ENCODE peak calls at places on chromosomes 2 and 18, in ten cellular contexts. A is PC-9; B is PC-3; S is lung; E is body of pancreas; J is SJSA1; R is prostate gland; M is CD8-positive, alpha-beta memory T cell; N is left lung; C is H1. D is an unnamed sample. For H3K9me3, the result is how much of the 10 kb centered on the place peaks cover.

GRCh38 chr2:88448248-88448647 is 4.2 kb downstream of the FOXI3 start:
- DNase-seq in S (no peak), R (no peak), M (no peak), A (no peak), J (no peak), B (no peak), C (no peak), E (no peak), N (no peak), D (no peak)

GRCh38 chr2:189022492-189022891 is 48.3 kb downstream of the COL3A1 start:
- DNase-seq in R (no peak), E (no peak), N (no peak), S (no peak), C (no peak), J (no peak), B (no peak), M (no peak), A (no peak), D (no peak)

GRCh38 chr2:190447766-190448165 is 39.6 kb downstream of the MFSD6 start:
- DNase-seq in R (no peak), M (no peak), J (no peak), C (no peak), A (no peak), E (no peak), N (no peak), B (no peak), S (no peak), D (no peak)

GRCh38 chr2:132923787-132924186 is 253.8 kb upstream of the LYPD1 start:
- DNase-seq in J (no peak), R (no peak), N (no peak), E (no peak), C (no peak), M (no peak), S (no peak), A (no peak), B (peak), D (no peak)

GRCh38 chr2:127100261-127101047 is 6.5 kb downstream of the BIN1 start:
- DNase-seq in R (no peak), N (peak), B (peak), J (no peak), M (no peak), E (peak), S (no peak), A (peak), C (no peak), D (peak)

GRCh38 chr18:41456791-41457190 is 498.2 kb upstream of the PIK3C3 start:
- DNase-seq in E (no peak), B (peak), A (no peak), R (no peak), M (no peak), C (no peak), S (no peak), N (no peak), J (no peak), D (no peak)

GRCh38 chr2:168357799-168358504 is 98.1 kb upstream of the CERS6 start:
- DNase-seq in B (no peak), C (no peak), A (no peak), R (no peak), E (no peak), N (no peak), M (no peak), J (no peak), S (no peak), D (no peak)

GRCh38 chr2:236889791-236890704 is 195.6 kb upstream of the COPS8 start:
- DNase-seq in E (no peak), A (no peak), C (no peak), B (no peak), N (no peak), J (no peak), S (no peak), R (no peak), M (no peak), D (no peak)

GRCh38 chr2:157875720-157876065 is 437 bp downstream of the ACVR1 start:
- DNase-seq in R (peak), N (peak), C (no peak), M (peak), E (peak), J (no peak), S (peak), A (no peak), B (peak), D (peak)

GRCh38 chr2:219405958-219406860 is 12.0 kb upstream of the DES start:
- DNase-seq in E (no peak), N (no peak), M (no peak), J (no peak), S (no peak), A (no peak), R (no peak), B (no peak), C (no peak), D (no peak)

GRCh38 chr2:107622741-107623310 is 203.9 kb upstream of the RGPD4 start:
- DNase-seq in M (no peak), R (no peak), E (no peak), C (no peak), A (no peak), B (no peak), J (no peak), N (no peak), S (no peak), D (no peak)
- H3K9me3 ChIP-seq in M (under half), R (under half), E (under half), C (under half), A (under half), B (under half), J (under half), N (under half), S (under half), D (under half)

GRCh38 chr2:43729775-43730174 is 44.1 kb upstream of the DYNC2LI1 start:
- DNase-seq in S (no peak), A (no peak), M (no peak), R (no peak), E (no peak), B (no peak), C (no peak), J (no peak), N (no peak), D (no peak)
- H3K4me3 ChIP-seq in S (no peak), A (no peak), M (no peak), R (no peak), E (no peak), B (no peak), C (no peak), J (no peak), N (no peak), D (no peak)

DNA sequence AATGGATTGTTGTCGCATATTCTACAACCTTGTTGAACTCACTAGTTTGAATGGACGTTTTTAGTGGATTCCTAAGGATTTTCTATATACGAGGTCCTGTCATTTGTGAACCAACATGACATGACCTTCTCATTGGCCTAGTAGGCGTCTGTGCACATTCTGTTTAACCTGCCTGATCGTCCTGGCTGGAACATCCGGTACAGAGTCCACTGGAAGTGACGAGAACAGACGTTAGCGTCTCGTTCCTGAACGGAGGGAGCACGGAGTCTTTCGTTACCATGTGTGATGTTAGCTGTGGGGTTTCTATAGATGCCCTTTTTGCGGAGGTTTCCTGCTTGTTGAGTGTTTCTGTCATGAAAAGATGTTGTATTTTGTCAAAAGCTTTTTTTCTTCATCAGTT is 61.9 kb downstream of the SLC66A2 start:
- DNase-seq in B (no peak), C (no peak), A (no peak), R (no peak), J (no peak), E (no peak), N (no peak), M (no peak), S (no peak), D (no peak)
- H3K9me3 ChIP-seq in B (under half), C (under half), A (under half), R (under half), J (under half), E (under half), N (half or more), M (under half), S (under half), D (under half)

GRCh38 chr2:216107760-216108159 is 1.4 kb upstream of the XRCC5 start:
- DNase-seq in A (no peak), R (no peak), B (no peak), J (no peak), E (no peak), S (no peak), C (peak), M (no peak), N (no peak), D (no peak)
- H3K4me3 ChIP-seq in A (no peak), R (no peak), B (no peak), J (no peak), E (no peak), S (no peak), C (no peak), M (no peak), N (no peak), D (no peak)

GRCh38 chr2:42733852-42734251 is 30.1 kb downstream of the OXER1 start:
- DNase-seq in R (no peak), B (no peak), M (no peak), A (no peak), E (no peak), J (no peak), C (no peak), S (no peak), N (no peak), D (no peak)
- H3K9me3 ChIP-seq in R (under half), B (under half), M (under half), A (under half), E (under half), J (under half), C (under half), S (under half), N (under half), D (under half)

GRCh38 chr18:58882681-58883080 is 18.0 kb downstream of the ZNF532 start:
- DNase-seq in N (no peak), M (no peak), R (no peak), C (no peak), S (no peak), J (peak), A (no peak), E (no peak), B (no peak), D (no peak)

GRCh38 chr18:58891753-58892152 is 27.1 kb downstream of the ZNF532 start:
- DNase-seq in J (peak), S (no peak), M (no peak), E (no peak), A (no peak), R (no peak), B (no peak), C (no peak), N (no peak), D (no peak)

GRCh38 chr18:58886864-58887612 is 22.4 kb downstream of the ZNF532 start:
- DNase-seq in R (no peak), B (no peak), M (no peak), C (no peak), N (no peak), S (no peak), A (no peak), E (no peak), J (no peak), D (no peak)

GRCh38 chr18:58884694-58885093 is 20.0 kb downstream of the ZNF532 start:
- DNase-seq in C (no peak), B (no peak), A (no peak), J (no peak), N (no peak), S (no peak), E (no peak), M (no peak), R (no peak), D (no peak)

GRCh38 chr18:58887613-58887963 is 22.9 kb downstream of the ZNF532 start:
- DNase-seq in R (no peak), S (peak), M (no peak), A (no peak), N (peak), J (peak), B (peak), C (no peak), E (peak), D (peak)
- H3K4me3 ChIP-seq in R (no peak), S (no peak), M (no peak), A (no peak), N (no peak), J (no peak), B (peak), C (no peak), E (no peak), D (no peak)

GRCh38 chr2:215919624-215920243 is 93.6 kb downstream of the MREG start:
- DNase-seq in J (no peak), C (no peak), S (no peak), R (no peak), E (no peak), N (no peak), M (no peak), B (no peak), A (no peak), D (no peak)

GRCh38 chr2:215920244-215921100 is 92.9 kb downstream of the MREG start:
- DNase-seq in A (peak), B (peak), M (peak), C (peak), J (peak), E (peak), N (peak), R (peak), S (peak), D (peak)

GRCh38 chr2:215914777-215915165 is 98.6 kb downstream of the MREG start:
- DNase-seq in E (no peak), N (no peak), B (no peak), C (peak), R (no peak), S (no peak), J (no peak), A (no peak), M (no peak), D (no peak)

GRCh38 chr2:215918901-215919585 is 94.3 kb downstream of the MREG start:
- DNase-seq in S (no peak), J (no peak), C (peak), M (no peak), B (peak), E (no peak), R (no peak), A (no peak), N (no peak), D (no peak)

DNA sequence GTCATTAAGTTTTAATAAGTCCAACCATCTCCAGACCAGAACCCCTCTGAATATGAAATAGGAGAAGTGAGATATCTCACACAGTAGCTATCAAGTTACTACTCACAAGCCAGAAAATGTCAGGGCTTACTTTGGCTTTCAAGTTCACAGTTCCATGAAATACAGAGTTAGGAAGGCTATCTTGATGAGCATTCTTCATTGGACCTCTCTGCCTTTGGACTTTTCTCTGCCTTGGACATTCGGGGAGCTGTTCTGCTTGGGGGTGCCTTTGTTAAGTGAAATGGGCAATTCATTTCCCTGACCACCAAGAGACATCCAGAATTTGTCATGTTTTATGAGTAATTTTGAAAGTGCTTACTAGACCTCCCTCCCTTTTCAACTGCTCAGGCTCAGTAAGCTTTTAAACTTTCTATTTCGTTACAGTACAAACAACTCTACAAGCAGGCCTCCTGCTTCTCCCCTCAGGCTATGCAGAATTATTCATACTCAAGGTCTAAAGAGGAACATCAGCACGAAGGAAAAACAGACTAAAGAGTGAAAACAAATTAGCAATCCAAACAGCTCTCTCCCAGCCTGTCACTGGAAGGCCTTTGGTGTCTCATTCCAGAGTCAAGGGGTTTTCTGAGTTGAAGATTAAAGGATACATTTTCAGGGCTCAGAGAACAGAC is 95.3 kb downstream of the MREG start:
- DNase-seq in M (no peak), S (no peak), A (peak), E (no peak), J (peak), B (peak), N (no peak), R (no peak), C (peak), D (no peak)
- H3K9me3 ChIP-seq in M (under half), S (under half), A (under half), E (under half), J (under half), B (under half), N (under half), R (under half), C (under half), D (under half)

GRCh38 chr18:963276-963675 is 58.6 kb downstream of the ADCYAP1 start:
- DNase-seq in R (no peak), B (no peak), M (no peak), C (no peak), A (no peak), J (no peak), E (no peak), S (no peak), N (no peak), D (no peak)

GRCh38 chr18:957829-958228 is 53.2 kb downstream of the ADCYAP1 start:
- DNase-seq in R (no peak), C (no peak), S (no peak), B (no peak), J (no peak), N (no peak), E (no peak), M (no peak), A (no peak), D (no peak)

GRCh38 chr18:959854-960253 is 55.2 kb downstream of the ADCYAP1 start:
- DNase-seq in N (no peak), B (no peak), E (no peak), A (no peak), S (no peak), C (no peak), M (no peak), R (no peak), J (no peak), D (no peak)

GRCh38 chr18:966095-967036 is 61.7 kb downstream of the ADCYAP1 start:
- DNase-seq in E (no peak), M (no peak), C (no peak), B (no peak), S (no peak), R (no peak), A (no peak), J (no peak), N (no peak), D (no peak)

DNA sequence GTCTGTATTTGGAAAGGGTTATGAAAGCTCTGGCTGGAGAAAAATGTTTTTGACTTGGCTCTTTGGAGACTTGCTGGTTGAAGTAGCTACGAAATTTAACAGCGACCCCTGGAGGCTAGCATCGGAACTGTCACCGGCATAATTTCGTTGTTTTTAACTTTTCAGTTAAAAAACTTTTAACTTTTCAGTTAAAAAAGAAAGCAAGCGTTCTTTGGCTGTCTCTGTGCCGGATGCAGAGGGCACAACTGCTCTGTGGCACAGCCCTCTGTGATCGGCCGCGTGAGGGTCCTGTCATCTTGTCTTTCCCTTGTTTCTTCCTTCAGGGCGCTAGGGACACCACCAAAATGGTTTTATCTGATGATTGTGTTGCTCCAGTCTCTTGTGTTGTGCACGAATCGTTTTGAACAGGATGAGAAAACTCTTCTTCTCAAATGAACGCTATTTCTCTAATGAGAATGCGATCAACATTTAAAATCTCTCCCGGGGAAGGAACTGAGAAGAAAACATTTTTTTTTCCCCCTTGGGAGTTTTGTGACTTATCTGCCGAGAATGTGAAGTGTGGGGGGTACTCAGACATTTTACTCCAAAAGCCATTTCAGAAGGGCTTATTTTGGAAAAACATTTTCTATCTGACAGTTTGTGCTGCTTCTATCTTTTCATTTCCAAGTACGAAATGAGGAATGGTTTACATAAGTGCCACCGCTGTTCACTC is 57.1 kb downstream of the ADCYAP1 start:
- DNase-seq in R (no peak), S (no peak), A (no peak), C (peak), N (no peak), B (peak), M (peak), J (peak), E (peak), D (no peak)
- H3K4me3 ChIP-seq in R (no peak), S (no peak), A (peak), C (no peak), N (no peak), B (peak), M (no peak), J (peak), E (no peak), D (no peak)

GRCh38 chr2:196128749-196129148 is 42.6 kb downstream of the STK17B start:
- DNase-seq in N (no peak), J (no peak), B (no peak), M (no peak), C (no peak), E (no peak), R (no peak), A (no peak), S (no peak), D (no peak)

GRCh38 chr2:196136151-196136550 is 35.2 kb downstream of the STK17B start:
- DNase-seq in R (no peak), A (no peak), E (no peak), C (no peak), J (no peak), M (no peak), N (no peak), S (no peak), B (no peak), D (no peak)

GRCh38 chr2:196130039-196130825 is 41.1 kb downstream of the STK17B start:
- DNase-seq in M (no peak), A (no peak), R (no peak), S (no peak), N (no peak), C (no peak), E (no peak), J (no peak), B (no peak), D (no peak)

GRCh38 chr2:196131949-196132925 is 39.1 kb downstream of the STK17B start:
- DNase-seq in B (no peak), R (no peak), E (peak), N (no peak), C (no peak), A (no peak), S (no peak), M (peak), J (peak), D (no peak)

DNA sequence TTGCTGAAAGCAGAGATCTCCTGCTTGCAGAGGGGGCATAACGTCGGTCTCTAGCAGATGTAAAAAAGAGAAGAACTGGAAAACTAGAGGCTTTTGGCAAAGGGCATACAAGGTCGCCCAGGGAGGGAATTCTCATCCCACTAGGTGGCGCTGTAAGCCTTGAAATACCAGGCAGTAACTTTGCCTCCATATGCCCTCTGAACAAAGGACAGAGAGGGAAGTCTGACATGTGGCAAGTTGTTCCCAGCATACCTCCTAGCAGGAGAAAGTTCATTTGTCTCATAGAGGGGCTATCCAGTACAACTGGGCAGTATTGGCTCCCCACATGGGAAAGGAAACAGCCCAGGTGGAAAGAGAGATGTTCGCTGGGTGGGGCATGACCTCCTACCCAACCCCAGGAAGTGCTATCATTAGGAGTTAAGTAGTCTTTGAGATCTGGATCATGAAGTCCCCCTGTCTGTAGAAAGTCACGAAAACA is 40.0 kb downstream of the STK17B start:
- DNase-seq in M (peak), S (peak), A (peak), R (peak), J (peak), B (peak), C (peak), E (no peak), N (no peak), D (peak)
- H3K9me3 ChIP-seq in M (under half), S (under half), A (under half), R (under half), J (under half), B (under half), C (half or more), E (under half), N (half or more), D (under half)

D was measured in Peyer's patch.